ENCODE peak calls at places on chromosome 1, in seven cellular contexts. J is H1, H is suprapubic skin, M is spleen, E is K562, V is heart left ventricle, Y is A549. T is an unnamed sample. For H3K4me1, the result is how much of the 10 kb centered on the place peaks cover.

GRCh38 chr1:202661136-202661845 is 49.0 kb downstream of the SYT2 start:
- DNase-seq in M (no peak), J (no peak), H (no peak), Y (peak), V (no peak), E (no peak), T (no peak)

GRCh38 chr1:164599272-164599671 is 40.3 kb downstream of the PBX1 start:
- DNase-seq in E (no peak), M (no peak), V (no peak), J (no peak), H (no peak), Y (no peak), T (no peak)

GRCh38 chr1:58905126-58905490 is 121.3 kb upstream of the JUN start:
- DNase-seq in H (no peak), E (no peak), J (no peak), Y (no peak), M (no peak), V (no peak), T (no peak)

GRCh38 chr1:46183926-46184557 is 7.8 kb upstream of the P3R3URF start:
- DNase-seq in J (no peak), E (no peak), M (no peak), Y (no peak), V (no peak), H (no peak), T (no peak)

GRCh38 chr1:231233735-231234417 is 7.1 kb upstream of the GNPAT start:
- DNase-seq in E (no peak), Y (no peak), H (no peak), M (no peak), J (no peak), V (no peak), T (no peak)

GRCh38 chr1:219419860-219420259 is 193.0 kb downstream of the ZC3H11B start:
- DNase-seq in E (no peak), Y (no peak), H (no peak), J (no peak), V (no peak), M (no peak), T (no peak)

GRCh38 chr1:115710859-115711624 is 57.5 kb downstream of the CASQ2 start:
- DNase-seq in H (no peak), V (peak), J (no peak), M (no peak), E (no peak), Y (no peak), T (no peak)

GRCh38 chr1:202170726-202171125 is 10.3 kb upstream of the PTPN7 start:
- DNase-seq in E (no peak), J (no peak), V (no peak), Y (no peak), M (no peak), H (no peak), T (no peak)

GRCh38 chr1:240508950-240509349 is 103.0 kb downstream of the GREM2 start:
- DNase-seq in E (no peak), Y (no peak), J (no peak), M (no peak), H (no peak), V (no peak), T (no peak)

DNA sequence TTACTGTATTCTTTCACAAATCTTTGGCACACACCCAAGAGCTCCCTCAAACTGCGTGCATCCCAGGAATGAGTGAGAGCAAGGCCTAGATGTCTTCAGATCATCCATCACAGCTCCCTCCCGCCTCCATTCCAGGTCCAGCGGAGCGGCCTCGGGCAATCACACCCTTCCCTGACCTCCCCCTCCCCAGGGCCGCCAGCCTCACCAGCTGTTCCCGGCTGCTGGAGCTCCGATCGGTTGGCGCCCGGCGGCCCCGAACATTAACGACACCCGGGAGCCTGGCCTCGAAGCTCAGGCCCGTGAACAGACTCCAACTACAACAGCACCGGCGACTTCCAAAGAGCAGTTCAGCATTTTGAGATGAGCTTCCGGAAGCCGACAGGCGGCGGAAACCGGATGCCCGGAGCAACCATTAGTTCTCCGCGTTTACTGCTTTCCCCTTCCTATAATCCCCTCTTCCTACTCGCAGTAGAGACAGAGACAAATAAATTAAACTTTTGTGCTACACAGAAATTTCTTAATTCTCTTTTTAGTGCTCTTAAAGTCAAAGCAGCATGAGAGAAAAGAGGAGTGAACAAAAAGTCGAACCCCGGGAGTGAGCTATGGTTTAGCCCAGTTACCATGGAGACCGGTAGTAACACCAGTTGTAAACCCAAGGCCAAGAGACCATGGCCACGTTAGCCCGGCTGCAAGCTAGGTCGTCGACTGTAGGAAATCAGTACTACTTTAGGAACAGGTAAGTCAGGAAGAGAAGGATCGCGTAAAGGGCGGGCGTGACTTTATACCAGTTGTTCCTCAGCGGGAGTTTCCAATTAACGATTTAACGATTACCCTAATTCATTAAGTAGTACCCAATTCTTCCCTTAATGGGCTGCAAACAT is at the start of the genes GPATCH2 and SPATA17:
- DNase-seq in Y (peak), H (peak), M (peak), J (peak), V (peak), E (peak), T (peak)
- TF ChIP-seq POLR2A in Y (peak), H (peak), M (peak), J (peak), V (no peak), E (no peak), T (no peak)

DNA sequence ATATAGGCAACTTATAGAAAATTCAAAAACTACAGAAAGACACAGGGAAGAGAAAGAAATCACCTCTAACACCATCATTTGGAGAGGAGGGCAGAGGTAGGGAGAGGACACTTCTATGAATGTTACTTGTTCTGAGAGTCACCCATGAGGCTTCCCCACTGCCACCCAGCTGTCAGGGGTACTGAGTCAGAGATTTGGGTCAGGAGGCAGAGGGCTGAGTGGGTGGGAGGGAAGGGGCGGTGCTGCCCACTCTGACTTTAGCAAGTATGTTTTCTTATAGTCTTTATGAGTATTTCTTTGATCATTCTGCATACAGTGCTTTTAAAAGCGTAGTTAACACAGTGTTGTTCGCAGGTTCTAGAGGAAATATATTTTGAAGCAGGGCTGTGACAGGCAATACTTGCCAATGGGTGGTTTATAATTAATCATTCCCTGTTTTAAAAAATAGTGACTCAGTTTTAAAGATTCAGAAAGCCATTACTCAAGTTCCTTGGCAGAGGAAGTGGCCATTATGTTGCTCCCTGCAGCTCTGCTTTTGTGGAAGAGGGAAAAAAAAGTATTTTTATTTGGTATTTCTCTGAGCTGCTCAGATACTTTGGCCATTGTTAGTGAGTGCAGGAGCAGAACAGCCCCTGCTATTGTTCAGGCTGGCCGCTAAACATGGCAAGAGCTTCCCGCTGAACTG is 18.3 kb downstream of the IL6R start:
- DNase-seq in J (no peak), V (no peak), M (peak), E (no peak), H (no peak), Y (no peak), T (no peak)
- H3K4me1 ChIP-seq in J (under half), V (half or more), M (half or more), E (under half), H (half or more), Y (half or more), T (under half)

DNA sequence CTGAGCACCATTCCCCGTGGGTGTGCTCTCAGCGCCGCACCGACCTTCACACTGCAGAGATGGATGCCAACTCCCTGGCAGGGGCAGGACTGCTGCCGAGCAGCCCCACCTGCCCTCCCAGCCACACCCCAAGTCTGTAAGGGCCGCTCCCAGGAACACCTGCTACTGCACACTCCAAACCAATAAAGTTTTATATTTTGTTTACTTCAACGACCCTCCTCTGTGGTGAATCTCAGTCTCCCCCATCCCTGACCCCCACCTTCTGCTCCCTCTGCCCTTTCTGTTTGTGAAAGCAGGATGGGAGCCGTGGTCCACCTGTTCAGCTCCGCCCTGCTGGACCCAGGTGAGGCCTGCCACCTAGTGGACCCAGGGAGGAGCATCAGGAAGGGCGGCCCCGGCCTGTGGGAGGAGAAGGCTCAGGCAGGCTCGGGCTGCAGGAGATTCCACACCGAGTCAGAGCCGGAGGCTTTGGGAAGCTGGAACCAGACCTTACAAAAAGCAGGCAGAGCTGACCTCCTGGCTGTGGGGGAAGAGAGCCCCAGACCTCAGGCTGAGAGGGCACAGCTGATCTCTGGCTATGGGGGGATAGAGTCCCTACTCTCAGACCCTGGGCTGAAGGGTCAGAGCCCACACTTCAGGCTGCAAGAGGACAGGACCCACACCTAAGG is 982 bp upstream of the TMEM82 start:
- DNase-seq in H (no peak), E (peak), V (peak), J (peak), M (peak), Y (peak), T (peak)
- H3K27ac ChIP-seq in H (no peak), E (no peak), V (no peak), J (no peak), M (no peak), Y (peak), T (no peak)

GRCh38 chr1:57036896-57037295 is 71.1 kb upstream of the C8B start:
- DNase-seq in E (no peak), M (no peak), V (no peak), J (no peak), Y (no peak), H (no peak), T (no peak)

GRCh38 chr1:57034713-57035112 is 68.9 kb upstream of the C8B start:
- DNase-seq in E (no peak), H (no peak), M (no peak), V (no peak), Y (no peak), J (no peak), T (no peak)

GRCh38 chr1:57033222-57034019 is 67.6 kb upstream of the C8B start:
- DNase-seq in Y (no peak), M (no peak), H (no peak), V (no peak), J (no peak), E (no peak), T (no peak)
- TF ChIP-seq POLR2A in Y (no peak), M (no peak), H (no peak), V (no peak), J (no peak), E (no peak), T (no peak)

GRCh38 chr1:8197493-8198282 is 120.2 kb upstream of the SLC45A1 start:
- DNase-seq in J (no peak), M (peak), E (peak), V (peak), H (no peak), Y (peak), T (peak)

GRCh38 chr1:8201331-8201861 is 116.5 kb upstream of the SLC45A1 start:
- DNase-seq in Y (peak), E (no peak), M (peak), H (no peak), J (no peak), V (no peak), T (no peak)

GRCh38 chr1:8200317-8201115 is 117.4 kb upstream of the SLC45A1 start:
- DNase-seq in E (no peak), Y (no peak), J (no peak), M (peak), H (no peak), V (no peak), T (no peak)

GRCh38 chr1:8202182-8202905 is 115.6 kb upstream of the SLC45A1 start:
- DNase-seq in E (peak), H (no peak), V (peak), Y (peak), J (no peak), M (peak), T (peak)

GRCh38 chr1:8198522-8198921 is 119.4 kb upstream of the SLC45A1 start:
- DNase-seq in H (no peak), V (no peak), M (no peak), Y (no peak), J (no peak), E (no peak), T (no peak)
- H3K4me1 ChIP-seq in H (under half), V (under half), M (under half), Y (half or more), J (under half), E (under half), T (under half)

GRCh38 chr1:68497358-68497698 is 446 bp upstream of the DEPDC1 start:
- DNase-seq in J (no peak), M (no peak), H (no peak), Y (no peak), V (no peak), E (no peak), T (no peak)
- H3K27ac ChIP-seq in J (no peak), M (peak), H (no peak), Y (peak), V (no peak), E (peak), T (peak)

GRCh38 chr1:247077768-247078314 is 770 bp downstream of the ZNF670 start:
- DNase-seq in E (peak), J (no peak), H (no peak), Y (peak), V (no peak), M (no peak), T (no peak)
- TF ChIP-seq POLR2A in E (no peak), J (no peak), H (no peak), Y (no peak), V (no peak), M (no peak), T (no peak)

DNA sequence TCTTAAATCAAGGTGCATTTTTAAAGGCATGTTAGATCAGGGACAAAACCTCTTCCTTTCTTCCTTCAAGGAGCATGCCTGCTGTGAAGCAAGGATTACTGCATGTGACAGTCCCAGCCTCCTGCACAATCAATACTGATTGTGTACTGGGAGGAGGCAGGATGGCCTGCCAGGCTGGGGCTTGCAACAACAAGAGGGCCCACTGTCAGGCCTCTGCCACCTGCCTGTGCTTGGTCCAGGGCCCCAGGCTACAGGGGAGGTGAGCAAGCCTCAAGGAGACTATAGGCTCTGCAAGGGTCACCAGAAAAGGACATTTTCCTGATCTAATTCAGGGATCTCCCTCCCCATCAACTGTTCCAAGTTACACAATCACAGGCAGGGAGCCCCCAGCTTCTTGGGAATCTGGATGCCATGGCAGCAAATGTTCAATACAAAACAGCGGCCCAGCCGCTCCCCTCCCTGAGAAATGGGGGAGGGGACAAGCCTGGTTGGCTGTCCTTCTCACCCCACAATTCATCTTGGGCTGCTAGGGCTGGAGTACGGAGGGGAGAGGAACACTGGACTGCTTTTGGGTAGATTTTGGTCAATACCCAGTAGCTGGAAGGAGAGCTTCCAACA is 76.7 kb downstream of the SSBP3 start:
- DNase-seq in M (no peak), E (no peak), H (no peak), Y (no peak), V (no peak), J (no peak), T (no peak)
- H3K4me1 ChIP-seq in M (half or more), E (under half), H (half or more), Y (under half), V (half or more), J (half or more), T (half or more)